ENCODE peak calls at places on chromosomes 2 and 18, in eight cellular contexts. C is iPS DF 19.7; J is CD4-positive, alpha-beta T cell; D is NCI-H2081; Z is endothelial cell; L is stimulated activated CD4-positive, alpha-beta T cell treated with anti-CD3 and anti-CD28 coated beads, Interleukin-2, amount 100 ng/mL, for 24 hours; Q is M059J; E is head of caudate nucleus. I is an unnamed sample.

GRCh38 chr2:216371756-216372702 is at the start of gene MARCHF4:
- DNase-seq in J (peak), C (peak), L (peak), Q (peak), Z (peak), D (peak), E (peak), I (peak)

GRCh38 chr18:79374408-79375171 is 21.1 kb upstream of the NFATC1 start:
- DNase-seq in D (no peak), E (no peak), J (no peak), Z (no peak), Q (no peak), C (no peak), L (no peak), I (no peak)

GRCh38 chr2:95310651-95311050 is 13.5 kb downstream of the KCNIP3 start:
- DNase-seq in E (no peak), Z (no peak), C (no peak), J (no peak), D (no peak), L (no peak), Q (no peak), I (no peak)

GRCh38 chr2:224650815-224651439 is 65.2 kb downstream of the CCDC195 start:
- DNase-seq in Z (peak), L (no peak), E (no peak), Q (peak), C (peak), D (peak), J (no peak), I (peak)

GRCh38 chr18:23812566-23813440 is 123.5 kb downstream of the LAMA3 start:
- DNase-seq in Q (peak), L (no peak), D (no peak), C (no peak), Z (no peak), J (no peak), E (no peak), I (no peak)

GRCh38 chr2:165876269-165876668 is 77.3 kb downstream of the TTC21B start:
- DNase-seq in Q (no peak), Z (no peak), D (no peak), C (no peak), E (no peak), J (no peak), L (no peak), I (no peak)

GRCh38 chr2:159758686-159759085 is 39.3 kb downstream of the CD302 start:
- DNase-seq in J (no peak), L (no peak), Z (no peak), E (no peak), C (no peak), D (no peak), Q (peak), I (no peak)

GRCh38 chr2:216574046-216574445 is 59.2 kb upstream of the IGFBP2 start:
- DNase-seq in D (no peak), J (no peak), E (no peak), Q (no peak), C (no peak), L (no peak), Z (no peak), I (no peak)

GRCh38 chr2:510839-511238 is 166.4 kb downstream of the TMEM18 start:
- DNase-seq in L (no peak), C (no peak), Q (no peak), J (no peak), D (no peak), E (no peak), Z (no peak), I (no peak)